ENCODE peak calls at places on chromosome 9, in four cellular contexts. L is upper lobe of left lung, B is cardiac fibroblast, U is A549. N is an unnamed sample.

GRCh38 chr9:112765281-112765680 is 14.7 kb downstream of the SNX30 start:
- DNase-seq in L (no peak), U (no peak), B (no peak), N (no peak)

GRCh38 chr9:27888661-27889295 is 315.5 kb upstream of the C9orf72 start:
- DNase-seq in U (peak), B (no peak), L (peak), N (no peak)

GRCh38 chr9:36337865-36338264 is 62.2 kb downstream of the RNF38 start:
- DNase-seq in B (peak), U (no peak), L (no peak), N (no peak)

GRCh38 chr9:110926828-110927227 is 111.4 kb downstream of the LPAR1 start:
- DNase-seq in U (no peak), B (no peak), L (no peak), N (no peak)

GRCh38 chr9:129146441-129146933 is 31.6 kb downstream of the IER5L start:
- DNase-seq in B (peak), L (no peak), U (no peak), N (no peak)

GRCh38 chr9:34337404-34337803 is 8.0 kb downstream of the NUDT2 start:
- DNase-seq in L (no peak), U (no peak), B (no peak), N (peak)

GRCh38 chr9:123893146-123893545 is 36.8 kb downstream of the DENND1A start:
- DNase-seq in U (no peak), L (no peak), B (no peak), N (no peak)

GRCh38 chr9:31908158-31908890 is 476.1 kb upstream of the ACO1 start:
- DNase-seq in B (no peak), U (no peak), L (no peak), N (peak)

GRCh38 chr9:110399983-110400382 is 62.3 kb upstream of the TXNDC8 start:
- DNase-seq in U (no peak), L (no peak), B (no peak), N (peak)

GRCh38 chr9:4269872-4270271 is 30.0 kb downstream of the GLIS3 start:
- DNase-seq in L (no peak), B (peak), U (no peak), N (no peak)

GRCh38 chr9:6695121-6695814 is 49.7 kb upstream of the GLDC start:
- DNase-seq in L (no peak), U (no peak), B (no peak), N (no peak)

GRCh38 chr9:116153765-116154333 is at the start of gene PAPPA:
- DNase-seq in B (no peak), L (no peak), U (no peak), N (no peak)

GRCh38 chr9:124218438-124219289 is 39.1 kb upstream of the NEK6 start:
- DNase-seq in U (peak), B (peak), L (peak), N (peak)

GRCh38 chr9:137307255-137308101 is 5.4 kb upstream of the NRARP start:
- DNase-seq in B (no peak), L (peak), U (no peak), N (no peak)

GRCh38 chr9:78892769-78893168 is 595.8 kb downstream of the PSAT1 start:
- DNase-seq in L (no peak), B (no peak), U (no peak), N (no peak)

GRCh38 chr9:70412678-70413426 is 1.6 kb downstream of the KLF9 start:
- DNase-seq in U (peak), B (peak), L (peak), N (peak)

GRCh38 chr9:111970827-111971226 is 74.2 kb downstream of the UGCG start:
- DNase-seq in B (no peak), L (no peak), U (no peak), N (no peak)

GRCh38 chr9:88075966-88076285 is 62.3 kb downstream of the SPATA31C2 start:
- DNase-seq in L (no peak), U (no peak), B (no peak), N (peak)

GRCh38 chr9:6924988-6925563 is 167.3 kb downstream of the KDM4C start:
- DNase-seq in L (no peak), B (no peak), U (no peak), N (no peak)

GRCh38 chr9:97906236-97906831 is 16.0 kb downstream of the TRMO start:
- DNase-seq in L (peak), U (no peak), B (peak), N (no peak)

GRCh38 chr9:113299800-113300292 is 3.3 kb downstream of the RNF183 start:
- DNase-seq in B (peak), L (no peak), U (no peak), N (no peak)

DNA sequence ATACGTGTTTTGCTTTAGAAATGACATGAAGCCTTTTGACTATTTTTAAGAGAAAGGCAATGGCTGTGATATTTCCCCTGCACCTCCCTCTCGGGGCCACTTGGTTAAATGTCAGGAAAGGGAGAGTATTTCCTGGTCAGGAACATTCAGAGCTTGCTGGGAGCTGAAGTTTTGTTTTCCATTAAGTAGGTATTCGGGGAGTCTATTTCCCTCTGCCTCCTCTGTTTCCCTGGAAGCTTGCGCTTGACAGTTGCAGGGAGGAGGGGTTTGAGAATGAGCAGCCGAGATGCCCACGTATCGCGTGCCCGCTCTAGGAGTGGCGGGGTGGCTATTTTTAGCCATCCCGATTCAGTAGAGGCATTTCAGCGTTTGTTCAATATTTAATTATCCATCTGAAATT is 6.7 kb downstream of the DAB2IP start:
- DNase-seq in L (no peak), B (no peak), U (no peak), N (no peak)
- TF ChIP-seq CTCF in L (peak), B (no peak), U (no peak), N (no peak)

GRCh38 chr9:93500571-93501298 is 47.4 kb upstream of the FAM120AOS start:
- DNase-seq in B (no peak), L (no peak), U (peak), N (no peak)
- H3K4me3 ChIP-seq in B (no peak), L (peak), U (peak), N (no peak)

DNA sequence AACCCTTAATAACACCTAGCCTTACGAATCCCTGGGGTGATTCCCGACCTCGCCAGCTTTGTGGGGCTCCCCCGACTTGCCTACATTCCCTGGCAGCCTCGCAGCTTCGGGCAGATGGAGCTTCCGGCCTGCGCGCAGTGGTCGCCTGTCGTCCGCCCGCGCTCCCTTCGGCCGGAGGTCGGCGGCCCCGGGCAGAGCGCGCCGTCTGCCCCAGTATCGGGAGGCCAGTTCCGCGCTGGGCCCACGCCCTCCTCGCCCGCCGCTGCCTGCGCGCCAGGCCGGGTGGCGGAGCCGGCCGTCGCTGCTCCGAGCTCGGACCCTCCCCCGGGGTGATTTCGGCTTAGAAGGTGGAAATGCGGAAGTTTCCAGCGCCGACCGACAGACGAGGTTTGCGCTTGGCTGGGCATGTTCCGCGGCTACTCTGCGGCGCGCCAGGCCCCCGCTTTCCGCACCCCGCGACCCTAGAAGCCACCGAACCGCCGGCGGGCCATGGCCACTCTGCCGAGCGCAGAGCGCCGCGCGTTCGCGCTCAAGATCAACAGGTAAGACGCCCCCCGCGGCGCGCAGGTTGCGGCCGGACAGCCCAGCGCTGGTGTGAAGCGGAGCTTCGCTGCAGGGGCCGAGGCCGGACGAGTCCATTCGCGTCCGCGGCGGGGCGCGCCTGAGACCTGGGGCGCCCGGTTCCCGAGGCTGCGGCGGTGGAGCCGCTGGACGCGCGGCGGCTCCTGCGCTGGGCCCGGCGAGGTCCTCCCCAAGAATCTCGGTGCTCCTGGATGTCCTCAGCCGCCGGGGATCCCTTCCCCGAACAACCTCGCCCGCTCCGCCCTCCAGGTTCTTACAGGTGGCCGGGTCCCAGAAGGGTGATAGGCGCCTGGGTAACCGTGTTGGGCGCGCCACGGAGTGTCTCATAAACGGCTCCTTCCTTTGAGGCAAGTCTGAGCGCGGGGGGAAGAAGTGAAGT is at the start of gene DOCK8:
- DNase-seq in L (peak), B (peak), U (peak), N (peak)
- TF ChIP-seq CTCF in L (peak), B (no peak), U (peak), N (no peak)

GRCh38 chr9:71647094-71647591 is 121.2 kb downstream of the CEMIP2 start:
- DNase-seq in U (no peak), L (no peak), B (peak), N (peak)
- H3K4me3 ChIP-seq in U (no peak), L (no peak), B (no peak), N (no peak)

GRCh38 chr9:83432877-83433276 is 105.3 kb downstream of the FRMD3 start:
- DNase-seq in B (no peak), L (no peak), U (no peak), N (no peak)

GRCh38 chr9:83432104-83432627 is 106.0 kb downstream of the FRMD3 start:
- DNase-seq in B (peak), U (peak), L (no peak), N (peak)

GRCh38 chr9:83429229-83429628 is 109.0 kb downstream of the FRMD3 start:
- DNase-seq in B (no peak), L (no peak), U (peak), N (no peak)

GRCh38 chr9:83431470-83432060 is 106.6 kb downstream of the FRMD3 start:
- DNase-seq in B (no peak), U (peak), L (no peak), N (no peak)

GRCh38 chr9:83430681-83431080 is 107.5 kb downstream of the FRMD3 start:
- DNase-seq in U (no peak), B (no peak), L (no peak), N (no peak)
- TF ChIP-seq CTCF in U (no peak), B (no peak), L (no peak), N (no peak)

GRCh38 chr9:131528186-131528585 is 2.9 kb downstream of the UCK1 start:
- DNase-seq in B (no peak), U (no peak), L (no peak), N (no peak)

GRCh38 chr9:131529597-131530545 is 1.2 kb downstream of the UCK1 start:
- DNase-seq in B (no peak), L (no peak), U (no peak), N (no peak)

GRCh38 chr9:131528886-131529505 is 2.1 kb downstream of the UCK1 start:
- DNase-seq in B (no peak), L (peak), U (no peak), N (no peak)

GRCh38 chr9:131530546-131530929 is 525 bp downstream of the UCK1 start:
- DNase-seq in L (no peak), U (peak), B (peak), N (no peak)

GRCh38 chr9:131530930-131531832 is at the start of gene UCK1:
- DNase-seq in U (peak), B (peak), L (peak), N (peak)
- H3K4me3 ChIP-seq in U (peak), B (peak), L (peak), N (peak)

DNA sequence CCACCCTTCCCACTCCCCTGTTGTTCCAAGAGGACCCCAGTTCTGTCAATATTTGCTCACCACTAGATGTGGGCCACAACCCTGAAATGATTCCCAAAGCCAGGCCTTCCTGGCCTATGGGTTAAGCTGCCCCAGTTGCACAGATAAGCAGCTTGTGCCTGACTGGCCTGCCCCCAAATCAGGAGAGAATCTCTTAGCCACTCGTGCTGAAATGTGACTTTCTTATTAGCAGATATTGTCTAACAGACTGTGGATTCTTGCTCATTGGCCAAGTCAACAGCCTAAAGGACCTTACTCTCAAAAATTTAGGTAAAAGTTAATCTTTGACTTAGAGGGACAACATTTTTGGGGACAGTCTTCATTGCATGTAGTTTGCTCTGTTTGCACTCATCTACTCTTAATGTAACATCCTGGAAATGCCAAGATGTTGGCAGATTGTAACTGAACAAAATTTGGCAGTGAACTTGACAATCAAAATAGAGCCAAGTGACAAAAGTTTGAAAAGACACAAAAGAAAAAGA is 29.2 kb upstream of the FSD1L start:
- DNase-seq in B (no peak), U (no peak), L (no peak), N (no peak)
- TF ChIP-seq CTCF in B (no peak), U (no peak), L (no peak), N (no peak)

GRCh38 chr9:77427256-77427927 is 220.7 kb downstream of the GNA14 start:
- DNase-seq in B (no peak), U (no peak), L (no peak), N (no peak)
- H3K4me3 ChIP-seq in B (no peak), U (no peak), L (no peak), N (no peak)